ENCODE peak calls at places on chromosomes 13 and 19, in eight cellular contexts. B is tibial artery, J is psoas muscle, M is cardiac muscle cell, O is ascending aorta, N is heart left ventricle, C is fibroblast of lung, K is dorsolateral prefrontal cortex. T is an unnamed sample.

GRCh38 chr13:50999641-51000040 is 90.0 kb downstream of the RNASEH2B start:
- DNase-seq in B (no peak), J (no peak), M (no peak), O (no peak), N (no peak), C (no peak), K (no peak), T (no peak)

GRCh38 chr19:23823952-23824389 is 65.3 kb upstream of the ZNF681 start:
- DNase-seq in B (no peak), J (no peak), M (peak; percentile 1), O (no peak), N (no peak), C (peak; percentile 3), K (no peak), T (peak; percentile 2)

GRCh38 chr13:78015782-78016181 is 97.2 kb upstream of the EDNRB start:
- DNase-seq in B (no peak), J (no peak), M (no peak), O (no peak), N (no peak), C (no peak), K (no peak), T (peak; percentile 42)

GRCh38 chr13:73496711-73497110 is 437.9 kb downstream of the KLF5 start:
- DNase-seq in B (no peak), J (no peak), M (no peak), O (no peak), N (no peak), C (no peak), K (no peak), T (peak; percentile 80)

GRCh38 chr13:112712451-112712881 is 22.6 kb downstream of the ATP11A start:
- DNase-seq in B (no peak), J (no peak), M (no peak), O (peak; percentile 54), N (no peak), C (no peak), K (peak; percentile 29), T (no peak)

GRCh38 chr13:43122706-43123268 is 99.4 kb downstream of the DNAJC15 start:
- DNase-seq in B (no peak), J (no peak), M (no peak), O (no peak), N (no peak), C (no peak), K (no peak), T (no peak)

GRCh38 chr19:16018106-16018755 is 58.1 kb upstream of the TPM4 start:
- DNase-seq in B (no peak), J (no peak), M (no peak), O (no peak), N (no peak), C (no peak), K (no peak), T (no peak)

GRCh38 chr13:27170221-27170520 is 1.4 kb downstream of the USP12 start:
- DNase-seq in B (no peak), J (no peak), M (no peak), O (no peak), N (no peak), C (peak; percentile 79), K (no peak), T (peak; percentile 72)

GRCh38 chr13:94550030-94550738 is 45.8 kb downstream of the TGDS start:
- DNase-seq in B (no peak), J (no peak), M (peak; percentile 59), O (no peak), N (no peak), C (peak; percentile 62), K (no peak), T (peak; percentile 61)

GRCh38 chr19:18793144-18794028 is 2.3 kb upstream of the COMP start:
- DNase-seq in B (no peak), J (no peak), M (no peak), O (no peak), N (no peak), C (no peak), K (no peak), T (no peak)
- H3K27me3 ChIP-seq in B (peaks cover 8% of the 10 kb centered on the region), J (peaks cover 36% of the 10 kb centered on the region), M (peaks cover 99% of the 10 kb centered on the region), O (peaks cover 25% of the 10 kb centered on the region), N (peaks cover 93% of the 10 kb centered on the region), C (peaks cover 42% of the 10 kb centered on the region), K (peaks cover 92% of the 10 kb centered on the region), T (peaks cover 27% of the 10 kb centered on the region)

DNA sequence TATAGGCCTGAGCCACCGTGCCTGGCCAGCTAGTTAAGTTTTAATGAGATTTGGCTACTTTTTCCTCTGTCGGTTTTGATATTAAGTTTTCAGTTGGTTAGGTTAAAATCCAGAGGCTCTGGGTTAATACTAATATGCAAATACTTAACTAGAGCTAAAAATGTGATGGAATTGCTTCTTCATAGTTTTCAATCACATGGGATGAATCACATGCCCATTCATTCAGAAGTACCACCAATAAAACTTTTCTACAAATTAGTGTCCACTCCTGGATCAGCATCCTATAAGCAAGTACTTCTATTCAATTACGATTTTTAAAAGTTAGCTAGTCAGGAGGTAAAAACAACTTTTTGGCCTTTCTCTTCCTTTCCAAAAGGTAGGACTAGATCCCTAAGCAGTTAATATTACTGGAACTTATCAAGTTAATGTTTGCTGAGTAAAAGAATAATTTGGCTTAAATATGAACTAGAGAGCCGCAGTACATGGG is 4.3 kb downstream of the SLC25A30 start:
- DNase-seq in B (no peak), J (no peak), M (no peak), O (no peak), N (no peak), C (peak; percentile 25), K (no peak), T (peak; percentile 26)
- H3K4me3 ChIP-seq in B (peak overlapping the region; percentile 42), J (peak overlapping the region; percentile 58), M (no peak overlapping the region), O (peak overlapping the region; percentile 61), N (peak overlapping the region; percentile 33), C (no peak overlapping the region), K (no peak overlapping the region), T (peak overlapping the region; percentile 20)

DNA sequence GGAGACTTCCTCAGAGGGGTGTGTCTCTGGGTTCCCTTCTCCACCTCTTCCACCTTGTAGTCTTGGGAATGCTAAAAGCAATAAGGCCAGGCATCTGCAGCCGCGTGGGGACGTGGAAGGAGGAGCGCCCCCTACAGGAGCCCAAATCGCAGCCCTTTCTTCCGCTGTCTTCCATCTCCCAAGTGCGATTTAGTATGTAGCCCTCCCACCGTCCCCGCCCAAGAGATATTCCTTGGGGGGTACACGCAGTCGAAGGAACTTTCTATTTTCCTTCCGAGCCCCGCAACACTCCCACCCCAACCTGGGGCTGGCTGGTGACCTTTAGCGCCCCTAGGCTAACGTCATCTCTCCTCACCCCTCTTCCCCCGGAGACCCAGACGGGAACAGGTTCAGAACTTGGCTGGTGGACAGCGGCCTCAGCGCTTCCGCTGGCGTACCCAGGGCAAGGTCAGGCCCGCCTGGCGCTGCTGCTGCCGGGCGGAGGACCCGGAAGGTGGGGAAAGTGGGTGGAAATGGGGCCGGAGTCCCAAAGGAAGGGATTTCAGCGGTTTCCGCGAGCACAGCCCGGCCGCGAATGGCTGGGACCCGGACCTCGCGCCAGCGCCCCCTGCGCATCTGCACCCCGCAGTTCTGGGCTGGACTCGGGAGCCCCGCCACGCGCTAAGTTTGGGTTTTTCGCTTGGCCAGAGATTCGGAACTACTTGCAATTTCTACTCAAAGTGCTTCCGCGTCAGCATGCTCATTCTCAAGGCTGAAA is 2.1 kb upstream of the PCDH8 start:
- DNase-seq in B (peak; percentile 53), J (peak; percentile 73), M (peak; percentile 79), O (peak; percentile 73), N (peak; percentile 71), C (peak; percentile 48), K (peak; percentile 79), T (peak; percentile 21)
- TF ChIP-seq CTCF in B (no peak), J (no peak), M (no peak), O (no peak), N (peak; percentile 6), C (no peak), K (no peak), T (no peak)

DNA sequence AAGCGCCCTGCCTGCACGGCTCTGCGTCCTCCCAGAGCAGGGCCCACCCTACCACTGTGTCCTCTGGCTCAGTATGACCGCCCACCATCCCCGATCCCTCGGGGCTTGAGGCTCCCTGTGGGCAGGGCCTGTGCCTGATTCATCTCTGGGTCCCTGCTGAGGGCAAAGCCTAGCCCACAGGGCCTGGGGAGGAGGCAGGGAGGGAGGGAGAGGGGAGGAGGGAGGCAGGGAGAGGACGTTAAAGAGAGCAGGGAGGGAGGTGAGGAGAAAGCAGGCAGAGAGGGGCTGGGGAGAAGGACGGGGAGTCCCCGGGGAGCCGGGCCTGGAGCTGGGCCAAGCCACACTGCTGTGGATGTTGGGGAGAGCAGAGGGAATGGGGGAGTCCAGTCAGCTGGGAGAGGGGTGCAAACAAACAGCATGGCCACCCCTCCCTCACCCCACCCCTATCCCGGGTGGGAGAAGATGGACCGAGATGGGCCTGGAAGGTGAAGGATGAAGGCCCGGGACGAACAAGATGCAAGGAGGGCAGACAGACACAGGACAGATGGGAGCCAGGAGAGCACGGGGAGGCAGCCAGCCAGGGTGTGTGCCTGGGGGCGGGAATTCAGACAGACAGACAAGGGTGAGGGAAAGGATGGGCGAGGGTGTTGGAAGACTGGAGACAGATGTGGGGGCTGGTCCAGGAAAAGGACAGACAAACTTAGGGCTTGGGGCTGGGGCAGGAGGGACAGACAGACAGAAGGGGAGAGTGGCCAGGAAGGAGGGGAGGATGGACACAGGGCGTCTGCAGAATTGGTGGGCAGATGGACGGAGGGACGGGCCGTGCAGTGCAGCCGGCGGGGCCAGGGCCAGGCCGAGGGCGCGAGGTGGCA is 4.2 kb upstream of the ERFL start:
- DNase-seq in B (no peak), J (no peak), M (no peak), O (no peak), N (no peak), C (no peak), K (no peak), T (no peak)
- H3K27me3 ChIP-seq in B (peaks cover 6% of the 10 kb centered on the region), J (peaks cover 37% of the 10 kb centered on the region), M (peaks cover 96% of the 10 kb centered on the region), O (peaks cover 45% of the 10 kb centered on the region), N (peaks cover 98% of the 10 kb centered on the region), C (peaks cover 70% of the 10 kb centered on the region), K (peaks cover 67% of the 10 kb centered on the region), T (peaks cover 61% of the 10 kb centered on the region)

GRCh38 chr19:3986260-3987041 is 1.2 kb upstream of the EEF2 start:
- DNase-seq in B (peak; percentile 56), J (peak; percentile 27), M (peak; percentile 87), O (no peak), N (peak; percentile 67), C (peak; percentile 84), K (no peak), T (peak; percentile 73)

GRCh38 chr19:3985643-3986259 is 488 bp upstream of the EEF2 start:
- DNase-seq in B (no peak), J (no peak), M (no peak), O (no peak), N (no peak), C (no peak), K (no peak), T (no peak)

GRCh38 chr19:3990815-3991117 is 5.5 kb upstream of the EEF2 start:
- DNase-seq in B (no peak), J (no peak), M (no peak), O (no peak), N (no peak), C (no peak), K (no peak), T (no peak)

GRCh38 chr19:3984908-3985642 is at the start of gene EEF2:
- DNase-seq in B (peak; percentile 84), J (peak; percentile 89), M (peak; percentile 92), O (peak; percentile 92), N (peak; percentile 92), C (peak; percentile 91), K (peak; percentile 90), T (peak; percentile 49)

GRCh38 chr19:3987619-3988371 is 2.5 kb upstream of the EEF2 start:
- DNase-seq in B (peak; percentile 82), J (peak; percentile 87), M (peak; percentile 86), O (peak; percentile 91), N (peak; percentile 83), C (peak; percentile 83), K (peak; percentile 80), T (peak; percentile 72)
- H3K4me3 ChIP-seq in B (no peak overlapping the region), J (peak overlapping the region; percentile 91), M (no peak overlapping the region), O (peak overlapping the region; percentile 96), N (no peak overlapping the region), C (peak overlapping the region; percentile 22), K (peak overlapping the region; percentile 95), T (no peak overlapping the region)